ENCODE peak calls at places on chromosomes 12 and 14, in six cellular contexts. X is effector memory CD4-positive, alpha-beta T cell; Z is fibroblast of the aortic adventitia; H is DMS 273 treated with DMSO at 0.1 percent for 48 hours; K is RPMI8226; F is activated CD4-positive, alpha-beta T cell treated with anti-CD3 and anti-CD28 coated beads, Interleukin-2, amount 50 U/mL, for 1 hour. M is an unnamed sample.

GRCh38 chr14:63039800-63040380 is 5.4 kb downstream of the KCNH5 start:
- DNase-seq in X (no peak), Z (peak), H (no peak), K (peak), F (no peak), M (no peak)

GRCh38 chr12:31813305-31813704 is 84.5 kb upstream of the AMN1 start:
- DNase-seq in X (no peak), Z (peak), H (no peak), K (no peak), F (no peak), M (no peak)

GRCh38 chr12:65122661-65123060 is 1.6 kb upstream of the WIF1 start:
- DNase-seq in X (no peak), Z (no peak), H (no peak), K (no peak), F (no peak), M (no peak)

GRCh38 chr12:5396541-5396940 is 35.4 kb upstream of the NTF3 start:
- DNase-seq in X (no peak), Z (no peak), H (no peak), K (no peak), F (no peak), M (no peak)

GRCh38 chr12:127926004-127926403 is 341.0 kb upstream of the TMEM132C start:
- DNase-seq in X (no peak), Z (peak), H (no peak), K (no peak), F (no peak), M (no peak)

GRCh38 chr12:93736640-93737178 is 59.5 kb downstream of the CRADD start:
- DNase-seq in X (no peak), Z (no peak), H (no peak), K (no peak), F (no peak), M (no peak)

GRCh38 chr14:35678403-35679028 is 130.6 kb downstream of the RALGAPA1 start:
- DNase-seq in X (no peak), Z (no peak), H (no peak), K (no peak), F (no peak), M (no peak)

GRCh38 chr12:123945441-123946151 is 27.0 kb downstream of the CCDC92 start:
- DNase-seq in X (no peak), Z (no peak), H (no peak), K (no peak), F (no peak), M (no peak)

GRCh38 chr14:65392296-65392695 is 20.2 kb upstream of the FUT8 start:
- DNase-seq in X (no peak), Z (no peak), H (no peak), K (no peak), F (no peak), M (no peak)

GRCh38 chr12:110689002-110689600 is at the start of gene HVCN1:
- DNase-seq in X (no peak), Z (no peak), H (no peak), K (no peak), F (peak), M (peak)

GRCh38 chr12:124381454-124382207 is 86.7 kb downstream of the RFLNA start:
- DNase-seq in X (no peak), Z (peak), H (no peak), K (no peak), F (no peak), M (no peak)

GRCh38 chr12:27619308-27619707 is 76.9 kb upstream of the REP15 start:
- DNase-seq in X (no peak), Z (peak), H (no peak), K (no peak), F (no peak), M (no peak)

GRCh38 chr12:50314629-50315312 is 31.5 kb upstream of the LIMA1 start:
- DNase-seq in X (no peak), Z (peak), H (no peak), K (no peak), F (no peak), M (no peak)

GRCh38 chr12:49358548-49359141 is 8.6 kb upstream of the SPATS2 start:
- DNase-seq in X (no peak), Z (peak), H (peak), K (peak), F (peak), M (no peak)

GRCh38 chr12:46578190-46578982 is 205.8 kb upstream of the SLC38A2 start:
- DNase-seq in X (no peak), Z (no peak), H (no peak), K (no peak), F (no peak), M (no peak)

GRCh38 chr14:93318927-93319326 is 13.9 kb downstream of the BTBD7 start:
- DNase-seq in X (no peak), Z (no peak), H (no peak), K (no peak), F (no peak), M (no peak)

GRCh38 chr12:95351745-95352144 is 122.2 kb upstream of the METAP2 start:
- DNase-seq in X (no peak), Z (peak), H (no peak), K (peak), F (no peak), M (no peak)

GRCh38 chr12:58841058-58841798 is 79.1 kb downstream of the LRIG3 start:
- DNase-seq in X (no peak), Z (no peak), H (no peak), K (peak), F (no peak), M (no peak)

GRCh38 chr14:48251290-48251689 is 575.9 kb upstream of the MDGA2 start:
- DNase-seq in X (no peak), Z (no peak), H (no peak), K (no peak), F (no peak), M (no peak)

GRCh38 chr12:2653461-2653965 is 141.3 kb upstream of the FKBP4 start:
- DNase-seq in X (no peak), Z (no peak), H (no peak), K (no peak), F (no peak), M (no peak)

M was measured in activated T-cell treated with anti-CD3 and anti-CD28 coated beads, Interleukin-2, amount 50 U/mL, for 1 hour.